ENCODE peak calls at places on chromosome 4, in six cellular contexts. U is tibial artery, M is left ventricle myocardium inferior, D is PC-3, B is OCI-LY7, S is prostate gland. J is an unnamed sample.

GRCh38 chr4:99968330-99968729 is 18.3 kb upstream of the H2AZ1 start:
- DNase-seq in U (no peak), M (no peak), D (peak), B (no peak), S (no peak), J (peak)

GRCh38 chr4:13261486-13262257 is 222.5 kb downstream of the RAB28 start:
- DNase-seq in U (no peak), M (no peak), D (no peak), B (no peak), S (no peak), J (no peak)

GRCh38 chr4:20403317-20403716 is 151.6 kb downstream of the SLIT2 start:
- DNase-seq in U (no peak), M (no peak), D (no peak), B (peak), S (no peak), J (no peak)

GRCh38 chr4:108887034-108887433 is 124.2 kb upstream of the ETNPPL start:
- DNase-seq in U (no peak), M (no peak), D (no peak), B (no peak), S (no peak), J (no peak)

GRCh38 chr4:1406946-1407656 is 859 bp upstream of the NKX1-1 start:
- DNase-seq in U (no peak), M (no peak), D (no peak), B (no peak), S (peak), J (no peak)

GRCh38 chr4:97153042-97153441 is 990.2 kb downstream of the STPG2 start:
- DNase-seq in U (no peak), M (no peak), D (peak), B (peak), S (no peak), J (peak)

GRCh38 chr4:96558466-96558865 is 718.6 kb downstream of the PDHA2 start:
- DNase-seq in U (no peak), M (no peak), D (no peak), B (no peak), S (no peak), J (peak)

GRCh38 chr4:105560488-105560887 is 8.1 kb downstream of the ARHGEF38 start:
- DNase-seq in U (no peak), M (no peak), D (no peak), B (no peak), S (no peak), J (no peak)

GRCh38 chr4:125826801-125827200 is 512.0 kb downstream of the FAT4 start:
- DNase-seq in U (no peak), M (no peak), D (no peak), B (no peak), S (no peak), J (no peak)

GRCh38 chr4:84500386-84501196 is 1.5 kb upstream of the NKX6-1 start:
- DNase-seq in U (no peak), M (no peak), D (no peak), B (no peak), S (no peak), J (no peak)

GRCh38 chr4:88144866-88145300 is 13.6 kb downstream of the ABCG2 start:
- DNase-seq in U (no peak), M (no peak), D (peak), B (no peak), S (no peak), J (no peak)

GRCh38 chr4:125314676-125315570 is at the start of gene FAT4:
- DNase-seq in U (peak), M (peak), D (peak), B (no peak), S (peak), J (peak)

GRCh38 chr4:163284304-163284703 is 48.1 kb downstream of the NPY1R start:
- DNase-seq in U (no peak), M (no peak), D (no peak), B (peak), S (no peak), J (no peak)

GRCh38 chr4:85929926-85930325 is 429.9 kb downstream of the MAPK10 start:
- DNase-seq in U (no peak), M (no peak), D (no peak), B (no peak), S (no peak), J (no peak)

GRCh38 chr4:2849267-2850140 is 5.9 kb downstream of the ADD1 start:
- DNase-seq in U (no peak), M (no peak), D (no peak), B (no peak), S (no peak), J (no peak)

GRCh38 chr4:37780444-37781133 is 45.9 kb upstream of the PGM2 start:
- DNase-seq in U (no peak), M (no peak), D (no peak), B (peak), S (peak), J (peak)

GRCh38 chr4:113673450-113673849 is 88.1 kb downstream of the CAMK2D start:
- DNase-seq in U (no peak), M (no peak), D (peak), B (peak), S (no peak), J (no peak)

GRCh38 chr4:60805500-60806313 is 394.4 kb upstream of the ADGRL3 start:
- DNase-seq in U (no peak), M (no peak), D (peak), B (peak), S (no peak), J (peak)

GRCh38 chr4:156949373-156949814 is 22.2 kb downstream of the PDGFC start:
- DNase-seq in U (no peak), M (no peak), D (peak), B (no peak), S (no peak), J (peak)

GRCh38 chr4:2667428-2667827 is 88.7 kb downstream of the TNIP2 start:
- DNase-seq in U (no peak), M (no peak), D (no peak), B (no peak), S (no peak), J (no peak)

GRCh38 chr4:16197842-16198241 is 28.4 kb downstream of the TAPT1 start:
- DNase-seq in U (no peak), M (no peak), D (no peak), B (no peak), S (no peak), J (no peak)

GRCh38 chr4:17469931-17470674 is 41.8 kb downstream of the QDPR start:
- DNase-seq in U (no peak), M (no peak), D (no peak), B (no peak), S (no peak), J (peak)

GRCh38 chr4:77903186-77903585 is 40.6 kb downstream of the MRPL1 start:
- DNase-seq in U (no peak), M (no peak), D (no peak), B (no peak), S (no peak), J (no peak)

GRCh38 chr4:156419080-156419638 is 465.5 kb upstream of the CTSO start:
- DNase-seq in U (no peak), M (no peak), D (no peak), B (no peak), S (no peak), J (no peak)

GRCh38 chr4:122875949-122876348 is 46.4 kb downstream of the NUDT6 start:
- DNase-seq in U (no peak), M (no peak), D (no peak), B (no peak), S (no peak), J (no peak)

GRCh38 chr4:140887467-140887866 is 131.3 kb upstream of the TBC1D9 start:
- DNase-seq in U (no peak), M (no peak), D (no peak), B (no peak), S (no peak), J (no peak)

GRCh38 chr4:75849459-75849858 is 52.8 kb downstream of the PPEF2 start:
- DNase-seq in U (no peak), M (no peak), D (no peak), B (no peak), S (no peak), J (no peak)

GRCh38 chr4:64715741-64716140 is 306.5 kb upstream of the TECRL start:
- DNase-seq in U (no peak), M (no peak), D (peak), B (no peak), S (no peak), J (no peak)

GRCh38 chr4:42302348-42302747 is 94.9 kb upstream of the SHISA3 start:
- DNase-seq in U (no peak), M (no peak), D (peak), B (peak), S (peak), J (peak)

DNA sequence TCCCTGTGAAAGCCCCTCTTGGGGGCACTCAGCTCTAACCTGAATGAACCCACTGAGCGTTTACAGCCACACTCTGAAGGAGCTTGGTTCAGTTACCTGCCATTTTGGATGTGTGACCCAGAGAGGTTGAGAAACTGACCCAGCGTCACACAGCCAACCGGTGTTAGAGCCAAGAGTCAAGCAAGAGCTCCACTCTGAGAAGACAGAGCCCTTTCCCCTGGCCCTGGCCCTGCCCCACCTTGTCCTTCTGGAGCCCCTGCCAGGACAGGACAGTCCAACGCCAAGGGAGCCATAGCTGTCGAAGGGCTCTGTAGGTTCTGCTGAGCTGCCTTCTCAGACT is 20.0 kb upstream of the MSX1 start:
- DNase-seq in U (no peak), M (no peak), D (no peak), B (no peak), S (no peak), J (no peak)
- H3K27ac ChIP-seq in U (no peak), M (no peak), D (no peak), B (no peak), S (no peak), J (no peak)

GRCh38 chr4:145178740-145179139 is 1.6 kb downstream of the OTUD4 start:
- DNase-seq in U (no peak), M (no peak), D (no peak), B (peak), S (no peak), J (no peak)

GRCh38 chr4:145177511-145177905 is 2.9 kb downstream of the OTUD4 start:
- DNase-seq in U (no peak), M (no peak), D (peak), B (no peak), S (no peak), J (no peak)

GRCh38 chr4:145177906-145178538 is 2.4 kb downstream of the OTUD4 start:
- DNase-seq in U (no peak), M (no peak), D (peak), B (peak), S (no peak), J (no peak)

GRCh38 chr4:145179201-145179860 is 1.1 kb downstream of the OTUD4 start:
- DNase-seq in U (peak), M (peak), D (peak), B (peak), S (peak), J (peak)

GRCh38 chr4:145176641-145177432 is 3.6 kb downstream of the OTUD4 start:
- DNase-seq in U (no peak), M (no peak), D (peak), B (no peak), S (no peak), J (no peak)
- H3K4me3 ChIP-seq in U (peak), M (peak), D (peak), B (peak), S (no peak), J (no peak)

GRCh38 chr4:147839200-147839599 is 107.3 kb downstream of the ARHGAP10 start:
- DNase-seq in U (no peak), M (no peak), D (no peak), B (no peak), S (no peak), J (no peak)

GRCh38 chr4:147839651-147840050 is 107.8 kb downstream of the ARHGAP10 start:
- DNase-seq in U (no peak), M (no peak), D (no peak), B (no peak), S (no peak), J (no peak)

GRCh38 chr4:147837854-147838253 is 106.0 kb downstream of the ARHGAP10 start:
- DNase-seq in U (no peak), M (no peak), D (no peak), B (no peak), S (no peak), J (no peak)

GRCh38 chr4:147836807-147837206 is 104.9 kb downstream of the ARHGAP10 start:
- DNase-seq in U (no peak), M (no peak), D (no peak), B (no peak), S (no peak), J (no peak)

GRCh38 chr4:147837435-147837834 is 105.5 kb downstream of the ARHGAP10 start:
- DNase-seq in U (no peak), M (no peak), D (peak), B (peak), S (no peak), J (peak)
- TF ChIP-seq CTCF in U (peak), M (peak), D (peak), B (no peak), S (no peak), J (peak)

DNA sequence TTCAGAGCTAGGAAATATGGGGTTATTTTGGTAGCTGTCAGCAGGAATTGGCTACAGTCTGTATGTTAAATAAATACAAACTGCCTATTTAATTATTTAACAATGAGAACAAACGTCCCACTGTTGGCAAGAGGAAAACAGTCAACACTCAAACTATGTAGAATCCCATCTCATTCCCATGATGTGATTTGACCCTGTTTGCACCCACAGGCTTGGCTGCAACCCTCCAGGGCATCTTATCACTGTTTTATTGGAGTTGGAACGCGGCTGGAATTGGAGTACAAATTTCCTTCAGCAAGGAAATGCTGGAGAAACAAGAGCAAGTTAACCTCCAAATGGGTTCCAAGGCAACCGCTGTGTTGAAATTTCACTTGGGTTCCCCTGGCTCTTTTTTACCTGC is 124.0 kb downstream of the KIT start:
- DNase-seq in U (peak), M (peak), D (no peak), B (no peak), S (peak), J (no peak)
- H3K27ac ChIP-seq in U (peak), M (peak), D (no peak), B (no peak), S (no peak), J (no peak)

DNA sequence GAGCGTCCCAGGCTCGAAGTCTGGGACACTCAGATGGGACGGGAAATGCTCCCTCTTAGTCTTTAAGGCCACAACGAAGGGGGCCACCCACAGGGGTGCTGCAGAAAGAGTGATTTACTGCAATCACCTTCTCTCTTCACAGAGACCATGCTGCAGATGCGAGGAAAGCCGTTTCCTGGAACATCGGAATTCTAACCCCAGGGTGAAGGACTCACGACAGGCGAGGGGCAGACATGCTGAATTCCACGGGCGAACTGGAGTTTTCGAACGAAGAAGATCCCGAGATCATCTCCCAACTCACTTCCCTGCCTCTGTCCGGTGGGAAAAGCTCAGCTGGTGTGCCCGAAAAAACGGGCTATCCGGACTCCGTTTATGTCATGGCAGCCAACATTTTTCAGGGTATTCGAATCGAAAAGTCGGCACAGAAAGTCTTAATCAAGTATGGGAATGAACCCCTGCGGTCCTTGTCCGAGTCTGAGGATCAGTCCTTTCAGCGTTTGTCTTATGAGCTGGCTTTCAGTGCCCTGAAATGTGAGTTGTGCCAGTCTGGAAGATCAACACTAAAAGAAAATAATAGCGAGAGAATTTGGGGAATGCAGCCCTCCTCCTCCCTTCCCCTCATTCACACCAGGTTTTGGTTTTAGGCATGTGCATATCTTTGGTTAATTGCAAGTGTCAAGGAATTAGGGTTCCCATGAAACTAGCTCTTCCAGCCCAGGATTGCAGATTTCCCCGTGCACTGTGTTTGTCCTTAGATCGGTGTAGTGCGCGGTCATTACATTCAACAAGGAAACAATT is 905 bp downstream of the NSUN7 start:
- DNase-seq in U (no peak), M (no peak), D (peak), B (no peak), S (peak), J (no peak)
- H3K4me3 ChIP-seq in U (peak), M (peak), D (peak), B (peak), S (peak), J (peak)

GRCh38 chr4:52370576-52370975 is 288.5 kb downstream of the USP46 start:
- DNase-seq in U (no peak), M (no peak), D (no peak), B (no peak), S (no peak), J (no peak)

GRCh38 chr4:52369649-52370048 is 289.5 kb downstream of the USP46 start:
- DNase-seq in U (no peak), M (no peak), D (peak), B (no peak), S (no peak), J (no peak)

GRCh38 chr4:52371861-52372260 is 287.2 kb downstream of the USP46 start:
- DNase-seq in U (no peak), M (no peak), D (no peak), B (no peak), S (no peak), J (no peak)

GRCh38 chr4:52368895-52369294 is 290.2 kb downstream of the USP46 start:
- DNase-seq in U (no peak), M (no peak), D (no peak), B (no peak), S (no peak), J (no peak)

DNA sequence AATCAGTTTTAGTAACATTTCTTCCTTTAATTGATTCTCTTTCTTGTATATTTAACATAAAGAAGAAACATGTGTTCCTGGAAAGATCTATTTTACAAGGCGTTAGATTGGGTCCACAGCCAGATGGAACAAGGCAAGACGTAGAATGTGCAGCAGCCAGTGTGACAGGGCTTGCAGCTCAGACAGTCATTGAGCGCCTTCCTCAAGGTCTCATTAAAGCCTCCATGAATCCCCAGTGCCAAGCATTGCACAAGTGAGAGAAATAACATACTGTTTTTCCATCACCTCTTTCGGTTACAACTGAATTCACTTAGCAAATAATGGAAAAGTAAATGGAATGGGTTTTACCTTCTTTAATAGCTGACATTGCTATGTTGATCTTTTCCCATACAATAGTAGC is 292.5 kb downstream of the USP46 start:
- DNase-seq in U (no peak), M (no peak), D (no peak), B (no peak), S (no peak), J (no peak)
- TF ChIP-seq CTCF in U (no peak), M (no peak), D (no peak), B (no peak), S (no peak), J (no peak)

GRCh38 chr4:154738426-154738825 is 5.4 kb upstream of the LRAT start:
- DNase-seq in U (no peak), M (no peak), D (peak), B (no peak), S (no peak), J (no peak)

GRCh38 chr4:154739111-154739510 is 4.7 kb upstream of the LRAT start:
- DNase-seq in U (no peak), M (no peak), D (peak), B (no peak), S (no peak), J (no peak)

GRCh38 chr4:154741877-154742851 is 1.6 kb upstream of the LRAT start:
- DNase-seq in U (no peak), M (no peak), D (no peak), B (no peak), S (no peak), J (no peak)

GRCh38 chr4:154741131-154741530 is 2.7 kb upstream of the LRAT start:
- DNase-seq in U (no peak), M (no peak), D (no peak), B (no peak), S (no peak), J (no peak)

DNA sequence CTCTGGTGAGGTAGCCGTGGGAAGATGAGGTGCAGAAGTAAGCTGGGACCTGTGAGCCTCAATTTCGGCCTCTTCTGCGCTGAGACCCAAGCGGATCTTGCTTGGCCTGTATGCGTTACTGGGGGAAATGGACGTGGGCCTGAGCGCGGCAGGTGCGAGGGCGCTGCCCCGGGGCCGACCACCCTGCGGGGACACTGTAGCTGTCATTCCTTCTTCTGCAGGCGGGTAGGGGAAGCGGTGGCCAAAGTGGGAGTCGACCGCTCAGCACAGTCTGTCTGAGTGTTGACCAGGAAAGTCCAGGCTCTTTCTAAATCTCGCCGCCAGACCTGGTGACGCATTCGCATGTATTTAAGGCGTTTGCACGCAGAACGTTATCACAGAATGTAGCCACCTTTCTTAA is 3.3 kb upstream of the LRAT start:
- DNase-seq in U (no peak), M (no peak), D (no peak), B (no peak), S (no peak), J (no peak)
- H3K27ac ChIP-seq in U (no peak), M (no peak), D (no peak), B (no peak), S (no peak), J (no peak)